ENCODE peak calls at places on chromosome 17, in five cellular contexts. I is left lobe of liver; P is lower lobe of right lung; S is stimulated activated naive CD8-positive, alpha-beta T cell treated with anti-CD3 and anti-CD28 coated beads, Interleukin-15, Interleukin-2, amounts not matched to agents 100 U/mL and 50 U/mL, for 24 hours; K is activated T-helper 17 cell treated with anti-CD3 and anti-CD28 coated beads, Interleukin-2, amount 50 U/mL, for 72 hours. Q is an unnamed sample.

GRCh38 chr17:81918762-81919545 is 978 bp upstream of the SIRT7 start:
- ATAC-seq in I (peak; percentile 12), P (no peak), S (no peak), K (no peak), Q (no peak)

GRCh38 chr17:75067856-75068255 is 19.9 kb upstream of the SLC16A5 start:
- ATAC-seq in I (no peak), P (no peak), S (peak; percentile 49), K (peak; percentile 80), Q (no peak)

GRCh38 chr17:29384901-29385300 is 5.3 kb upstream of the TAOK1 start:
- ATAC-seq in I (no peak), P (no peak), S (no peak), K (no peak), Q (no peak)

GRCh38 chr17:10089221-10089799 is 109.1 kb downstream of the GAS7 start:
- ATAC-seq in I (no peak), P (no peak), S (no peak), K (no peak), Q (no peak)

GRCh38 chr17:44754276-44754675 is 4.5 kb upstream of the ADAM11 start:
- ATAC-seq in I (no peak), P (no peak), S (no peak), K (no peak), Q (no peak)

GRCh38 chr17:41985919-41986318 is 19.3 kb downstream of the CNP start:
- ATAC-seq in I (no peak), P (no peak), S (no peak), K (no peak), Q (no peak)

GRCh38 chr17:50265212-50265611 is 9.1 kb upstream of the TMEM92 start:
- ATAC-seq in I (peak; percentile 74), P (peak; percentile 52), S (no peak), K (no peak), Q (no peak)

GRCh38 chr17:58192612-58193011 is at the start of gene EPX:
- ATAC-seq in I (no peak), P (no peak), S (no peak), K (no peak), Q (no peak)

GRCh38 chr17:38947189-38947588 is 20.0 kb downstream of the FBXO47 start:
- ATAC-seq in I (no peak), P (no peak), S (no peak), K (peak; percentile 48), Q (no peak)

GRCh38 chr17:59693582-59693981 is 13.6 kb downstream of the PTRH2 start:
- ATAC-seq in I (peak; percentile 6), P (no peak), S (no peak), K (no peak), Q (no peak)

GRCh38 chr17:62703776-62704380 is 76.4 kb downstream of the MRC2 start:
- ATAC-seq in I (peak; percentile 96), P (peak; percentile 96), S (peak; percentile 83), K (peak; percentile 94), Q (peak; percentile 92)

GRCh38 chr17:43444223-43445008 is 39.4 kb upstream of the DHX8 start:
- ATAC-seq in I (peak; percentile 78), P (no peak), S (no peak), K (no peak), Q (no peak)

GRCh38 chr17:27333410-27333980 is 39.6 kb downstream of the WSB1 start:
- ATAC-seq in I (no peak), P (no peak), S (no peak), K (no peak), Q (peak; percentile 41)

GRCh38 chr17:19579867-19580565 is 46.4 kb downstream of the SLC47A1 start:
- ATAC-seq in I (peak; percentile 48), P (peak; percentile 74), S (no peak), K (no peak), Q (no peak)

GRCh38 chr17:17511971-17512858 is 16.0 kb upstream of the RASD1 start:
- ATAC-seq in I (no peak), P (no peak), S (no peak), K (no peak), Q (no peak)